ENCODE peak calls at places on chromosome 18, in seven cellular contexts. One of them, this sample, is unnamed.

GRCh38 chr18:57784034-57784815 is 18.9 kb downstream of the ATP8B1 start:
- DNase-seq in HCT116: no peak
- DNase-seq in SK-N-SH: no peak
- DNase-seq in GM12878: no peak
- DNase-seq in H1: no peak
- DNase-seq in HepG2: peak
- DNase-seq in K562: no peak
- DNase-seq in this sample: no peak

GRCh38 chr18:389658-390357 is 110.7 kb downstream of the COLEC12 start:
- DNase-seq in HCT116: no peak
- DNase-seq in SK-N-SH: no peak
- DNase-seq in GM12878: peak
- DNase-seq in H1: no peak
- DNase-seq in HepG2: no peak
- DNase-seq in K562: no peak
- DNase-seq in this sample: no peak

GRCh38 chr18:6482198-6482977 is 67.7 kb upstream of the L3MBTL4 start:
- DNase-seq in HCT116: no peak
- DNase-seq in SK-N-SH: peak
- DNase-seq in GM12878: no peak
- DNase-seq in H1: peak
- DNase-seq in HepG2: peak
- DNase-seq in K562: peak
- DNase-seq in this sample: no peak

GRCh38 chr18:4096501-4096900 is 358.6 kb downstream of the DLGAP1 start:
- DNase-seq in HCT116: no peak
- DNase-seq in SK-N-SH: no peak
- DNase-seq in GM12878: no peak
- DNase-seq in H1: no peak
- DNase-seq in HepG2: no peak
- DNase-seq in K562: no peak
- DNase-seq in this sample: no peak

GRCh38 chr18:70072678-70073077 is 125.0 kb upstream of the CD226 start:
- DNase-seq in HCT116: no peak
- DNase-seq in SK-N-SH: no peak
- DNase-seq in GM12878: no peak
- DNase-seq in H1: no peak
- DNase-seq in HepG2: peak
- DNase-seq in K562: no peak
- DNase-seq in this sample: no peak

GRCh38 chr18:58502628-58503027 is 126.3 kb downstream of the ALPK2 start:
- DNase-seq in HCT116: no peak
- DNase-seq in SK-N-SH: no peak
- DNase-seq in GM12878: no peak
- DNase-seq in H1: no peak
- DNase-seq in HepG2: no peak
- DNase-seq in K562: no peak
- DNase-seq in this sample: no peak

GRCh38 chr18:56388571-56388970 is 249.8 kb downstream of the TXNL1 start:
- DNase-seq in HCT116: no peak
- DNase-seq in SK-N-SH: no peak
- DNase-seq in GM12878: no peak
- DNase-seq in H1: no peak
- DNase-seq in HepG2: no peak
- DNase-seq in K562: no peak
- DNase-seq in this sample: no peak

GRCh38 chr18:44149706-44150105 is 531.0 kb upstream of the SETBP1 start:
- DNase-seq in HCT116: no peak
- DNase-seq in SK-N-SH: no peak
- DNase-seq in GM12878: no peak
- DNase-seq in H1: no peak
- DNase-seq in HepG2: no peak
- DNase-seq in K562: no peak
- DNase-seq in this sample: no peak

GRCh38 chr18:76615065-76615733 is 120.2 kb upstream of the ZNF516 start:
- DNase-seq in HCT116: no peak
- DNase-seq in SK-N-SH: no peak
- DNase-seq in GM12878: no peak
- DNase-seq in H1: no peak
- DNase-seq in HepG2: no peak
- DNase-seq in K562: no peak
- DNase-seq in this sample: no peak

GRCh38 chr18:59271606-59272220 is 1.5 kb downstream of the RAX start:
- DNase-seq in HCT116: no peak
- DNase-seq in SK-N-SH: no peak
- DNase-seq in GM12878: no peak
- DNase-seq in H1: no peak
- DNase-seq in HepG2: no peak
- DNase-seq in K562: no peak
- DNase-seq in this sample: no peak

GRCh38 chr18:37570336-37570930 is 4.8 kb upstream of the CELF4 start:
- DNase-seq in HCT116: no peak
- DNase-seq in SK-N-SH: peak
- DNase-seq in GM12878: no peak
- DNase-seq in H1: no peak
- DNase-seq in HepG2: no peak
- DNase-seq in K562: no peak
- DNase-seq in this sample: no peak

GRCh38 chr18:70082430-70082829 is 123.1 kb downstream of the RTTN start:
- DNase-seq in HCT116: no peak
- DNase-seq in SK-N-SH: no peak
- DNase-seq in GM12878: no peak
- DNase-seq in H1: no peak
- DNase-seq in HepG2: no peak
- DNase-seq in K562: no peak
- DNase-seq in this sample: no peak

GRCh38 chr18:24868331-24868730 is 407.9 kb downstream of the HRH4 start:
- DNase-seq in HCT116: no peak
- DNase-seq in SK-N-SH: no peak
- DNase-seq in GM12878: no peak
- DNase-seq in H1: no peak
- DNase-seq in HepG2: no peak
- DNase-seq in K562: no peak
- DNase-seq in this sample: no peak

GRCh38 chr18:76643996-76644395 is 149.0 kb upstream of the ZNF516 start:
- DNase-seq in HCT116: no peak
- DNase-seq in SK-N-SH: no peak
- DNase-seq in GM12878: no peak
- DNase-seq in H1: no peak
- DNase-seq in HepG2: no peak
- DNase-seq in K562: no peak
- DNase-seq in this sample: no peak

GRCh38 chr18:58427321-58427720 is 201.6 kb downstream of the ALPK2 start:
- DNase-seq in HCT116: no peak
- DNase-seq in SK-N-SH: no peak
- DNase-seq in GM12878: no peak
- DNase-seq in H1: no peak
- DNase-seq in HepG2: no peak
- DNase-seq in K562: no peak
- DNase-seq in this sample: no peak

GRCh38 chr18:37327063-37327577 is 238.5 kb downstream of the CELF4 start:
- DNase-seq in HCT116: no peak
- DNase-seq in SK-N-SH: no peak
- DNase-seq in GM12878: no peak
- DNase-seq in H1: no peak
- DNase-seq in HepG2: no peak
- DNase-seq in K562: no peak
- DNase-seq in this sample: no peak

GRCh38 chr18:57397440-57397839 is 37.7 kb upstream of the ONECUT2 start:
- DNase-seq in HCT116: peak
- DNase-seq in SK-N-SH: no peak
- DNase-seq in GM12878: no peak
- DNase-seq in H1: no peak
- DNase-seq in HepG2: no peak
- DNase-seq in K562: no peak
- DNase-seq in this sample: no peak

GRCh38 chr18:40708726-40709125 is 1246.3 kb upstream of the PIK3C3 start:
- DNase-seq in HCT116: no peak
- DNase-seq in SK-N-SH: no peak
- DNase-seq in GM12878: no peak
- DNase-seq in H1: no peak
- DNase-seq in HepG2: no peak
- DNase-seq in K562: no peak
- DNase-seq in this sample: no peak

GRCh38 chr18:3499498-3499897 is 49.5 kb downstream of the TGIF1 start:
- DNase-seq in HCT116: no peak
- DNase-seq in SK-N-SH: peak
- DNase-seq in GM12878: no peak
- DNase-seq in H1: no peak
- DNase-seq in HepG2: no peak
- DNase-seq in K562: no peak
- DNase-seq in this sample: no peak

GRCh38 chr18:35750929-35751328 is 169.4 kb downstream of the GALNT1 start:
- DNase-seq in HCT116: no peak
- DNase-seq in SK-N-SH: no peak
- DNase-seq in GM12878: no peak
- DNase-seq in H1: no peak
- DNase-seq in HepG2: no peak
- DNase-seq in K562: no peak
- DNase-seq in this sample: no peak

GRCh38 chr18:51361130-51361860 is 163.8 kb upstream of the MEX3C start:
- DNase-seq in HCT116: no peak
- DNase-seq in SK-N-SH: no peak
- DNase-seq in GM12878: peak
- DNase-seq in H1: no peak
- DNase-seq in HepG2: peak
- DNase-seq in K562: no peak
- DNase-seq in this sample: no peak

GRCh38 chr18:22813648-22814328 is 119.3 kb upstream of the RBBP8 start:
- DNase-seq in HCT116: no peak
- DNase-seq in SK-N-SH: peak
- DNase-seq in GM12878: no peak
- DNase-seq in H1: no peak
- DNase-seq in HepG2: peak
- DNase-seq in K562: peak
- DNase-seq in this sample: peak

GRCh38 chr18:22822024-22822423 is 111.1 kb upstream of the RBBP8 start:
- DNase-seq in HCT116: peak
- DNase-seq in SK-N-SH: no peak
- DNase-seq in GM12878: no peak
- DNase-seq in H1: peak
- DNase-seq in HepG2: no peak
- DNase-seq in K562: no peak
- DNase-seq in this sample: no peak

GRCh38 chr18:22816266-22817176 is 116.6 kb upstream of the RBBP8 start:
- DNase-seq in HCT116: no peak
- DNase-seq in SK-N-SH: no peak
- DNase-seq in GM12878: no peak
- DNase-seq in H1: no peak
- DNase-seq in HepG2: peak
- DNase-seq in K562: no peak
- DNase-seq in this sample: no peak

GRCh38 chr18:22814329-22814703 is 118.8 kb upstream of the RBBP8 start:
- DNase-seq in HCT116: no peak
- DNase-seq in SK-N-SH: no peak
- DNase-seq in GM12878: no peak
- DNase-seq in H1: no peak
- DNase-seq in HepG2: no peak
- DNase-seq in K562: no peak
- DNase-seq in this sample: no peak

DNA sequence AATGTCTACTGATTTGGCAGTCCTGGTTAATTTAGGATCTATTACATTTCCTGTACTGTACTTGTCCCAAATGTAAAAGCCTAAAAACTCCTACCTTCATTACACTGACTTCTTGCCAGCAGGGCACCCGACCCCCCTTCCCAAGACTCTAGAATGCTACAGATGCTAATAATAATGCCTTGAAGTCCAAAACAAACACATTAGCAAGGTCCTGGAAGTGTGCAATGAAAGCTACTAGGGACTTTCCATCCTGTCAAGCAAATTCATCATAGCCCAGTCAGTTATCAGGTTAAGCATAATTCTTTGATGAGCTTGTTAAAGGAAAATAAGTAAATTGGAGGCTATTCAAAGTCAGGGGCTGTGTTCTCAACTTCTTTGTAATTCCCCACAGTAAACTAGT is 115.3 kb upstream of the RBBP8 start:
- DNase-seq in HCT116: no peak
- DNase-seq in SK-N-SH: no peak
- DNase-seq in GM12878: no peak
- DNase-seq in H1: no peak
- DNase-seq in HepG2: no peak
- DNase-seq in K562: no peak
- DNase-seq in this sample: no peak
- TF ChIP-seq JUND in HCT116: no peak
- TF ChIP-seq JUND in SK-N-SH: no peak
- TF ChIP-seq JUND in GM12878: no peak
- TF ChIP-seq JUND in H1: no peak
- TF ChIP-seq JUND in HepG2: no peak
- TF ChIP-seq JUND in K562: no peak
- TF ChIP-seq JUND in this sample: no peak

DNA sequence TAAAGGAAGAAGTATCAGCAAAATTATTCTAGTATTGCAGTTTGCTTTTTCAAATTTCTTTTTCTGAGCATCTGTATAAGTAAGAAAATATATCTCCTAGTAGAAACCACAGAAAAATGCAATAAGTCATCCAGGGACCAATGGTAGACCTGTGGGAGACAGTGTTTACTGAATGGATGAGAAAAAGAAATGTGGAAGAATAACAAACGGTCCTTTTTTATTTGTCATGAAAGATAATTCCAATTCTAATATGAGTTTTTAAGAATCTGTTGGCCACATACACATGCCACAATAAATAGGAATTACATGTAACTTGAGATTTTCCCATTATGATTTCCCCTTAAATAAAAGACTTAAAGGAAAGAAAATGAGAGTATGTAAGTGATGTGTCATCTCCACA is 107.7 kb upstream of the RAB27B start:
- DNase-seq in HCT116: no peak
- DNase-seq in SK-N-SH: no peak
- DNase-seq in GM12878: no peak
- DNase-seq in H1: no peak
- DNase-seq in HepG2: no peak
- DNase-seq in K562: no peak
- DNase-seq in this sample: no peak
- TF ChIP-seq JUND in HCT116: no peak
- TF ChIP-seq JUND in SK-N-SH: no peak
- TF ChIP-seq JUND in GM12878: no peak
- TF ChIP-seq JUND in H1: no peak
- TF ChIP-seq JUND in HepG2: no peak
- TF ChIP-seq JUND in K562: no peak
- TF ChIP-seq JUND in this sample: no peak

GRCh38 chr18:79857082-79857661 is 59.4 kb downstream of the KCNG2 start:
- DNase-seq in HCT116: no peak
- DNase-seq in SK-N-SH: peak
- DNase-seq in GM12878: no peak
- DNase-seq in H1: no peak
- DNase-seq in HepG2: peak
- DNase-seq in K562: no peak
- DNase-seq in this sample: peak
- TF ChIP-seq JUND in HCT116: no peak
- TF ChIP-seq JUND in SK-N-SH: no peak
- TF ChIP-seq JUND in GM12878: no peak
- TF ChIP-seq JUND in H1: no peak
- TF ChIP-seq JUND in HepG2: no peak
- TF ChIP-seq JUND in K562: no peak
- TF ChIP-seq JUND in this sample: no peak

DNA sequence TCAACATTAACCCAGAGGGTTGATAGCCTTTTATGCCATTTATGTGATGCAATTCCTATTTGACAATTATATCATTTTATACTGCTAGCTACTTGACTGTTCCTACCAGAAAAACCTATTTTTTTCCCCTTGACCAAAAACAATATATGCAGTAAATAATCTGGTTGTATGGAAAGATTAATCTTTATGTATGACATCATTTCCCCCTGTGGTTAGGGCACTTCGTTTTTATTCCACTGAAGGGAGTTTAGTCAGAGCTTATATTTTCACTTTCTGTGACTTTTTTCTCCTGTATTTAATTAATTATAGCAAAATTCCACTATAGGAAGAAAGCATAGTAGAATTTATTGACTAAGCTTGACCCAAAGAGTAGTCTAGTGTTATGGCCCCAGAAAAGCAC is 107.6 kb downstream of the HAUS1 start:
- DNase-seq in HCT116: no peak
- DNase-seq in SK-N-SH: no peak
- DNase-seq in GM12878: no peak
- DNase-seq in H1: no peak
- DNase-seq in HepG2: no peak
- DNase-seq in K562: no peak
- DNase-seq in this sample: no peak
- TF ChIP-seq JUND in HCT116: no peak
- TF ChIP-seq JUND in SK-N-SH: peak
- TF ChIP-seq JUND in GM12878: no peak
- TF ChIP-seq JUND in H1: no peak
- TF ChIP-seq JUND in HepG2: no peak
- TF ChIP-seq JUND in K562: no peak
- TF ChIP-seq JUND in this sample: no peak